ENCODE peak calls at places on chromosomes 1 and 21, in seven cellular contexts. E is PC-3, Q is lower lobe of right lung, M is K562, B is PC-9, I is Peyer's patch, L is transverse colon. P is an unnamed sample.

GRCh38 chr1:169105434-169106094 is 926 bp upstream of the ATP1B1 start:
- DNase-seq in M (peak; percentile 78), E (peak; percentile 92), Q (peak; percentile 94), L (peak; percentile 96), B (peak; percentile 83), I (peak; percentile 98), P (peak; percentile 89)

GRCh38 chr21:41620982-41621381 is 113.0 kb upstream of the TMPRSS2 start:
- DNase-seq in M (no peak), L (no peak), B (peak; percentile 84), I (no peak), E (no peak), Q (no peak), P (no peak)

GRCh38 chr1:199310701-199311100 is 671.9 kb downstream of the PTPRC start:
- DNase-seq in B (no peak), I (no peak), E (no peak), Q (no peak), M (no peak), L (no peak), P (no peak)

GRCh38 chr1:31617917-31618746 is 643 bp downstream of the HCRTR1 start:
- DNase-seq in I (no peak), B (no peak), E (peak; percentile 54), Q (peak; percentile 64), L (peak; percentile 38), M (peak; percentile 89), P (peak; percentile 56)

GRCh38 chr1:193355179-193355578 is 168.8 kb upstream of the B3GALT2 start:
- DNase-seq in L (no peak), I (no peak), M (no peak), B (no peak), Q (no peak), E (peak; percentile 88), P (peak; percentile 21)

GRCh38 chr1:201360901-201361651 is 16.4 kb downstream of the TNNT2 start:
- DNase-seq in L (no peak), B (no peak), M (no peak), I (peak; percentile 35), E (no peak), Q (peak; percentile 28), P (no peak)

GRCh38 chr1:38431669-38432376 is 385.2 kb upstream of the POU3F1 start:
- DNase-seq in I (no peak), Q (no peak), M (no peak), L (no peak), E (no peak), B (no peak), P (no peak)

GRCh38 chr1:193322218-193322617 is 135.8 kb upstream of the B3GALT2 start:
- DNase-seq in I (no peak), E (peak; percentile 76), L (no peak), M (no peak), B (peak; percentile 48), Q (no peak), P (no peak)

GRCh38 chr1:185560760-185561159 is 173.4 kb upstream of the HMCN1 start:
- DNase-seq in I (no peak), Q (no peak), E (no peak), B (no peak), L (no peak), M (no peak), P (no peak)

GRCh38 chr1:158146165-158146564 is 34.5 kb upstream of the CD1D start:
- DNase-seq in B (no peak), Q (no peak), M (no peak), L (no peak), I (no peak), E (peak; percentile 24), P (peak; percentile 87)

GRCh38 chr1:189237008-189237407 is 1240.7 kb downstream of the BRINP3 start:
- DNase-seq in I (no peak), L (no peak), Q (no peak), E (no peak), B (no peak), M (no peak), P (no peak)

GRCh38 chr1:192706936-192707335 is 71.0 kb downstream of the RGS13 start:
- DNase-seq in I (no peak), E (no peak), B (no peak), M (no peak), L (no peak), Q (no peak), P (no peak)

GRCh38 chr1:93692983-93693591 is 11.4 kb upstream of the BCAR3 start:
- DNase-seq in L (no peak), B (peak; percentile 98), I (no peak), E (peak; percentile 97), Q (no peak), M (no peak), P (peak; percentile 51)

GRCh38 chr1:227773558-227773957 is 38.3 kb downstream of the SNAP47 start:
- DNase-seq in L (no peak), Q (no peak), B (no peak), M (no peak), I (no peak), E (no peak), P (no peak)

GRCh38 chr1:177556163-177556562 is 385.4 kb downstream of the BRINP2 start:
- DNase-seq in B (no peak), Q (no peak), L (no peak), E (no peak), I (no peak), M (no peak), P (no peak)

GRCh38 chr1:80447533-80447932 is 1353.2 kb upstream of the ADGRL2 start:
- DNase-seq in L (no peak), B (no peak), Q (no peak), M (no peak), I (no peak), E (peak; percentile 27), P (no peak)

GRCh38 chr1:80444171-80444570 is 1356.6 kb upstream of the ADGRL2 start:
- DNase-seq in E (no peak), Q (no peak), L (no peak), B (no peak), M (no peak), I (no peak), P (no peak)

GRCh38 chr1:80436851-80437250 is 1363.9 kb upstream of the ADGRL2 start:
- DNase-seq in Q (no peak), I (no peak), M (no peak), L (no peak), E (no peak), B (no peak), P (no peak)

GRCh38 chr1:80445021-80445420 is 1355.7 kb upstream of the ADGRL2 start:
- DNase-seq in B (no peak), I (no peak), M (no peak), Q (no peak), E (no peak), L (no peak), P (no peak)

DNA sequence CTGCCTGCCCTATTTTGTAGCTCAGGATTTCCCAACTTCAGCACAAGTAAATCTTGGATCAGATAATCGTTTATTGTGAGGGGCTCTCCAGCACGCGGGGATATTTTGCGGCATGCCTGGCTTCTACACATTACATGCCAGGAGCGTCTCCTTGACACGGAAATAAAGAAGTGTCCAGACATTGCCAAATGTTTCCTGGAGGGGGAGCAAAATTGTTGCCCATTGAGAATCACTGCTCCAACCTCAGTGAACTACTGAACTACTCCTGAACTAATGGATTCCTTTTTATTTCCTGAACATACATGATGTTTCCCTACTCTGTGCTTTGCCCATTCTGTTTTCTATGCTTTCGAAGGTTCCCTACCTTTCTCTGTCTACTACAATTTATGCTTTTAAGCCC is 1359.1 kb upstream of the ADGRL2 start:
- DNase-seq in B (no peak), M (no peak), Q (no peak), I (no peak), E (peak; percentile 21), L (no peak), P (no peak)
- TF ChIP-seq CTCF in B (no peak), M (no peak), Q (no peak), I (no peak), E (peak; percentile 22), L (no peak), P (no peak)

DNA sequence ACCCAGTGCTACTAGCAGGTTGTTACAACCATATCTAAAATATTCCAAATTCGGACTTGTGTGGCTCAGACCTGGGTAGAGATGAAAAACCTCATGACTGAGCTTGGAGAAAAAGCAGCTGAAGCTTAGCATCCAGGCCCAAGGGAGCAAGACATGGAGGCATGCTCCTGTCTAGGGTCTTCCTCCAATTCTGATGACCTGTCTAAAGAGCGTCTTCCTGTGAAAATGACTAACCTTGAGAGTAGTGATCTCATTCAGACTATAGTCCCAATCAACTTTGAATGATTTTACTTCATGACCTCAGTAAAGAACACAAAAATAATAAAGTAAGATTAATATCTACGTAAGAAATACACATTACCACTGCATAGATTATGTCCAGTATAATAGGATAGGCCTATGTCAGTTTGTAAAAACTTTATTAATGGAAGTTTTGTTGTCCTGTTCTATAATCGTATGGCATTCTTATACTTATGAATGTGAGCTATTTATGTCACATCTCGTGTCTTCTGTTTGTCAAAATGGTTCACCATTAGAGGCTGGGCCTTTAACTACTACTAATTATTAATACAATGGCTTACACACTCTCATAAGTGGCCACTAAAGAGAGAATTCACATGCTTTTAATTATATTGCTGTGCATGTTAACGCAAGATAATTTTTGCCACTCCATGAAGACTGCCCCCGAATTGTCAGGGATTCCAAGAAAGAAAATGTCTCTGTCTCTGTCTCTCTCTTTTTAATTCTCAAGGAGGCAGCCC is 201.3 kb downstream of the NCAM2 start:
- DNase-seq in B (no peak), Q (no peak), E (no peak), I (no peak), L (no peak), M (no peak), P (no peak)
- H3K27ac ChIP-seq in B (no peak overlapping the region), Q (peak overlapping the region; percentile 34), E (no peak overlapping the region), I (peak overlapping the region; percentile 69), L (peak overlapping the region; percentile 57), M (peak overlapping the region; percentile 90), P (no peak overlapping the region)

DNA sequence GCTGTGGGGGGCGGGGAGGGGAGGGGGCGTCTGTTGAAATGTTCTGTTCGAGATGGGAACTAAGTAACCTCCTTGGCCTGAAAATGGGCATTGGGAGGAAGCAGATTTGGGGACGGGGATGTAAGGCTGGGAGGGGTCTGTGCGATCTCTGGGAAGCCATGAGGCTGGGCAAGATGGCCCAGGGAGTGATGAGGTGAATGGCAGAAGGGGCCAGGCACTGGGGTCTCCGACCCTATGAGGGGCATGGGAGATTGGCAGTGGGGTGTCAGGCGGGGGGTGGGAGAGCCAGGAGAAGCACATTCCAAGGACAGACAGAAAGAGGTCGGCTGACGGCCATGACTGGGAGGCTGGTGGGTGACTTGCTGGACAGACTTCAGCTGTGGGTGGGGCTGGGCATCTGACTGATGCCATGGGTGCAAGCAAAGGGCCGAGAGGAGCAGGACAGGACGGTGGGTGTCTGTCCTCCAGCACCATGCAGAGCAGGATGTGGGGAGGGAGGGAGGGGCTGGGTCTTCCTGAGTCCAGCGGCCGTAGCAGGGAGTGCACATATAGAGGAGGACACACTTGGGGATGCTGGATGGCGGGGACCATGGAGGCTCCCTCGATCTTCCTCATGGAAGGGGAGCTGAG is 30.0 kb upstream of the COL18A1 start:
- DNase-seq in I (peak; percentile 23), L (no peak), B (no peak), Q (peak; percentile 35), E (no peak), M (no peak), P (no peak)
- H3K4me3 ChIP-seq in I (no peak overlapping the region), L (no peak overlapping the region), B (no peak overlapping the region), Q (no peak overlapping the region), E (no peak overlapping the region), M (no peak overlapping the region), P (no peak overlapping the region)

DNA sequence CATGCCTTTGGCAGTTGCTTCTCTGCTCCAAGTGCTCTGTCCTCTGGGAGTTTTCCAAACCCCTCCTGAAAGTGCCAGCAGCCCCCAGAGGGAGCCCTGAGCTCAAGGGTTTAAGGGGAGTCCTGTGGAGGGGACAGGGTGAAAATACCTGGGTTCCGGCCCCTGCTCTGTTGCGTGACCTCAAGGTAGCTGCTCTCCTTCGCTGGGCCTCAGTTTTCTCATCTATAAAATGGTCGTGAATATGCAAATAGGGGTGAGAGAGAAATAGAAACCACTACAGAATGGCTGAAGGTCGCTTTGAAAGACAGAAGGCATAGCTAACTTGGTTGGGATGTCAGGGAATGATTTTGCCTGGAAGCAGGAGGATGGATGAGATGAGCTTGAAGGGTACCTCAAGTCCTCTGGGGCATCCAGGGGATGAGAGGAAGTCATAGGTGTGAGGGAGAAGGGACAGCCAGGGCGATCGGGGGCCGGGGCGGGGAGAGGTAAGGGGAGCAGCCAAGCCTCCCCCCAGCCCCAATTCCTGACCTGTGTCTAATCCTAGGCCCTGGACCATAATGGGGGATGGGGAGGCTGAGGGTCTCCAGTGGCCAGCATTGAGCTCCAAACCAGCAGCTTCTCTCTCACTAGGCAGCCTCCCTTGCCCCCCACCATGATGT is 12.4 kb downstream of the IFFO2 start:
- DNase-seq in L (no peak), B (no peak), Q (no peak), M (no peak), I (no peak), E (no peak), P (no peak)
- TF ChIP-seq CTCF in L (no peak), B (no peak), Q (no peak), M (no peak), I (no peak), E (no peak), P (no peak)